ENCODE peak calls at places on chromosomes 13 and 19, in four cellular contexts. One of them, this sample, is unnamed.

GRCh38 chr13:27973291-27973690 is 4.2 kb upstream of the CDX2 start:
- DNase-seq in K562: no peak
- DNase-seq in GM12878: no peak
- DNase-seq in HepG2: no peak
- DNase-seq in this sample: no peak

GRCh38 chr13:48542581-48543341 is 9.9 kb upstream of the RCBTB2 start:
- DNase-seq in HepG2: peak
- DNase-seq in K562: no peak
- DNase-seq in GM12878: no peak
- DNase-seq in this sample: no peak

GRCh38 chr19:5932146-5932545 is 18.1 kb downstream of the CAPS start:
- DNase-seq in GM12878: no peak
- DNase-seq in HepG2: no peak
- DNase-seq in K562: no peak
- DNase-seq in this sample: no peak

GRCh38 chr19:17836530-17836929 is 11.3 kb downstream of the JAK3 start:
- DNase-seq in HepG2: no peak
- DNase-seq in K562: no peak
- DNase-seq in GM12878: no peak
- DNase-seq in this sample: no peak

GRCh38 chr13:100510208-100510997 is 78.2 kb downstream of the GGACT start:
- DNase-seq in K562: no peak
- DNase-seq in GM12878: no peak
- DNase-seq in HepG2: no peak
- DNase-seq in this sample: no peak

GRCh38 chr13:90416519-90416918 is 931.0 kb upstream of the MIR17HG start:
- DNase-seq in GM12878: no peak
- DNase-seq in HepG2: no peak
- DNase-seq in K562: no peak
- DNase-seq in this sample: no peak

GRCh38 chr19:46350029-46350757 is 3.3 kb downstream of the PPP5C start:
- DNase-seq in HepG2: no peak
- DNase-seq in K562: peak
- DNase-seq in GM12878: no peak
- DNase-seq in this sample: no peak

GRCh38 chr13:48094404-48094780 is 512 bp downstream of the MED4 start:
- DNase-seq in HepG2: no peak
- DNase-seq in K562: no peak
- DNase-seq in GM12878: no peak
- DNase-seq in this sample: no peak

GRCh38 chr13:29758591-29759114 is 91.8 kb downstream of the UBL3 start:
- DNase-seq in GM12878: peak
- DNase-seq in K562: no peak
- DNase-seq in HepG2: peak
- DNase-seq in this sample: no peak

GRCh38 chr19:41937525-41937924 is 9.3 kb upstream of the ERFL start:
- DNase-seq in GM12878: no peak
- DNase-seq in HepG2: no peak
- DNase-seq in K562: no peak
- DNase-seq in this sample: no peak

GRCh38 chr13:62293081-62293480 is 877.4 kb upstream of the PCDH20 start:
- DNase-seq in HepG2: no peak
- DNase-seq in K562: no peak
- DNase-seq in GM12878: no peak
- DNase-seq in this sample: no peak

GRCh38 chr13:94329277-94329676 is 150.2 kb downstream of the DCT start:
- DNase-seq in GM12878: no peak
- DNase-seq in HepG2: no peak
- DNase-seq in K562: no peak
- DNase-seq in this sample: no peak

GRCh38 chr13:48775804-48776203 is 122.1 kb downstream of the CYSLTR2 start:
- DNase-seq in GM12878: no peak
- DNase-seq in HepG2: no peak
- DNase-seq in K562: no peak
- DNase-seq in this sample: no peak

GRCh38 chr19:50663280-50663790 is 14.1 kb downstream of the C19orf81 start:
- DNase-seq in GM12878: no peak
- DNase-seq in K562: peak
- DNase-seq in HepG2: peak
- DNase-seq in this sample: peak

GRCh38 chr13:21420706-21421105 is 38.4 kb downstream of the ZDHHC20 start:
- DNase-seq in HepG2: no peak
- DNase-seq in GM12878: no peak
- DNase-seq in K562: no peak
- DNase-seq in this sample: no peak

GRCh38 chr13:94858856-94859811 is 146.8 kb upstream of the SOX21 start:
- DNase-seq in K562: no peak
- DNase-seq in HepG2: no peak
- DNase-seq in GM12878: no peak
- DNase-seq in this sample: no peak

DNA sequence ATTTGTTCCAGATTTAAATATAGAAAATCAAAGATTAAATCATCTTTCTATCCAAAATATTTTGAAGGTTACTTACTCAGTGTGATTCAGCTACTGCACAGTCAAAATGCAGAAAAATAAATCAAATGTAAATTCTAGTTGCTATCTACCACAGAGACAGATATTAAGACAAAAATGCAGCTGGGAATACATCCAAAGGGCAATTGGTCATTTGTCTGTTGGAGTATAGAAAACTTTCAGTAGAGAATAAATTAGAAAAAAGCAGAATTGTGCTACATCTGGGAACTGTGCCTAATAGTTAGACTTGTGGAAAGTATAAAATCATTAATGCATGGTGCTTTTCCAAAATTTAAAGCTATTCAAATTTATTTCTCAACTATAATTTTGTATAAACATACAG is 1635.9 kb downstream of the PCDH9 start:
- DNase-seq in GM12878: no peak
- DNase-seq in HepG2: no peak
- DNase-seq in K562: no peak
- DNase-seq in this sample: no peak
- TF ChIP-seq RFX5 in GM12878: no peak
- TF ChIP-seq RFX5 in HepG2: no peak
- TF ChIP-seq RFX5 in K562: no peak
- TF ChIP-seq RFX5 in this sample: no peak

GRCh38 chr13:26022538-26023292 is 29.1 kb downstream of the SHISA2 start:
- DNase-seq in GM12878: no peak
- DNase-seq in K562: no peak
- DNase-seq in HepG2: no peak
- DNase-seq in this sample: peak
- TF ChIP-seq ESRRA in GM12878: no peak
- TF ChIP-seq ESRRA in K562: no peak
- TF ChIP-seq ESRRA in HepG2: no peak
- TF ChIP-seq ESRRA in this sample: no peak

GRCh38 chr13:61156753-61157152 is 258.9 kb downstream of the PCDH20 start:
- DNase-seq in K562: no peak
- DNase-seq in GM12878: no peak
- DNase-seq in HepG2: no peak
- DNase-seq in this sample: no peak
- TF ChIP-seq RFX5 in K562: no peak
- TF ChIP-seq RFX5 in GM12878: no peak
- TF ChIP-seq RFX5 in HepG2: no peak
- TF ChIP-seq RFX5 in this sample: no peak

GRCh38 chr19:13133241-13133870 is 15.3 kb downstream of the NACC1 start:
- DNase-seq in GM12878: no peak
- DNase-seq in K562: no peak
- DNase-seq in HepG2: no peak
- DNase-seq in this sample: no peak
- TF ChIP-seq ESRRA in GM12878: no peak
- TF ChIP-seq ESRRA in K562: no peak
- TF ChIP-seq ESRRA in HepG2: no peak
- TF ChIP-seq ESRRA in this sample: no peak

DNA sequence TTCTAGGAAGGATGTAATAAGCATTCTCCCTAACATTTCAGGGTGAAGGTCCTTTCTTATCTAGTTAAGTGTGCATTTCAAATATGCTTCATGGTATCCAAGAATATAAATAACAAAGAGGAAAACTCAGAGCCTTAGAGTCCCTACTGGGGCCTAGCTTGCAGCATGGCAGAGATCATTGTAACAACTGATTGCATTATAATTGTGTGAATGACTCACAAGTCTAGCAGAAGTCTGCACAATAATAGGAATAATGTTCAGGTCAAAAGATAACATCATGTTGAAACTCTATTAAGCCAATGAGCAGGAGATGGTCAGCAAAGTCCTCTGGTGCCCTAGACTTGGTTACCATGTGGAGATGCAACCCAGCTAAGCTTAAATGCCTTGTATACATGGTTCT is 3.4 kb downstream of the POSTN start:
- DNase-seq in HepG2: no peak
- DNase-seq in GM12878: no peak
- DNase-seq in K562: no peak
- DNase-seq in this sample: no peak
- TF ChIP-seq RFX5 in HepG2: no peak
- TF ChIP-seq RFX5 in GM12878: no peak
- TF ChIP-seq RFX5 in K562: no peak
- TF ChIP-seq RFX5 in this sample: no peak

DNA sequence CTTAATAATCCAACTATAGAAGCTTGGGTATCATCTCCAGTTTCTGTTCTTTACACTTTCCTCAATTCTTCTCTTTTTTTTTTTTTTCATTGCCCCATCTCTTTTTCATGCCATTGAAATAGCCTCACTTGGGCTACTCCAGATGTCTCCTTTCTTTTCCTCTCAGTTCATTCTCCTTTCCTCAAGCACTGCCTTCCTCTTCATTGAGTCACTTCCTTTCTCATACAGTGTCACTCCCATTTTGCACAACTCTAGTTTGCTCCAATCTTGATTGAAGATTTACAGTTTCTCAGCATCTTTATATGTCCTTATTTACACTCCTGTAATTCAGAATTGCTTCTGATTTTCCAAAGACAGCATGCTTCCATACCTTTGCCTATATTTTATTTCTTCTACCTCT is 61.3 kb downstream of the IPO5 start:
- DNase-seq in K562: no peak
- DNase-seq in HepG2: no peak
- DNase-seq in GM12878: no peak
- DNase-seq in this sample: no peak
- TF ChIP-seq ESRRA in K562: no peak
- TF ChIP-seq ESRRA in HepG2: no peak
- TF ChIP-seq ESRRA in GM12878: no peak
- TF ChIP-seq ESRRA in this sample: no peak